ENCODE peak calls at places on chromosomes 5 and 9, in six cellular contexts. J is A549, U is kidney, I is tibial nerve, H is ovary, B is pancreas. P is an unnamed sample. For H3K9me3, the result is how much of the 10 kb centered on the place peaks cover.

GRCh38 chr5:129629581-129629980 is 118.3 kb upstream of the MINAR2 start:
- DNase-seq in J (no peak), U (no peak), I (no peak), H (no peak), B (no peak), P (no peak)

GRCh38 chr9:96856363-96857286 is 2.3 kb upstream of the ZNF782 start:
- DNase-seq in J (no peak), U (peak), I (no peak), H (peak), B (peak), P (peak)

GRCh38 chr5:67998709-67999251 is 216.8 kb upstream of the PIK3R1 start:
- DNase-seq in J (no peak), U (peak), I (no peak), H (no peak), B (peak), P (no peak)

GRCh38 chr9:27602107-27602836 is 29.0 kb upstream of the C9orf72 start:
- DNase-seq in J (no peak), U (no peak), I (no peak), H (no peak), B (no peak), P (no peak)

GRCh38 chr5:68467791-68468190 is 252.2 kb downstream of the PIK3R1 start:
- DNase-seq in J (no peak), U (no peak), I (no peak), H (no peak), B (no peak), P (no peak)

GRCh38 chr9:118529624-118530214 is 825.5 kb downstream of the TLR4 start:
- DNase-seq in J (no peak), U (no peak), I (no peak), H (no peak), B (no peak), P (no peak)

GRCh38 chr5:73818357-73818756 is 192.4 kb downstream of the ARHGEF28 start:
- DNase-seq in J (no peak), U (no peak), I (no peak), H (no peak), B (no peak), P (no peak)

GRCh38 chr9:72477862-72478564 is 43.4 kb upstream of the TMC1 start:
- DNase-seq in J (peak), U (no peak), I (no peak), H (no peak), B (peak), P (no peak)

GRCh38 chr5:59592101-59592500 is 301.4 kb downstream of the PDE4D start:
- DNase-seq in J (no peak), U (no peak), I (no peak), H (no peak), B (no peak), P (no peak)

GRCh38 chr5:91245871-91246270 is 137.2 kb downstream of the ARRDC3 start:
- DNase-seq in J (no peak), U (no peak), I (no peak), H (no peak), B (no peak), P (no peak)

GRCh38 chr5:59798862-59799667 is 94.5 kb downstream of the PDE4D start:
- DNase-seq in J (no peak), U (no peak), I (no peak), H (no peak), B (no peak), P (no peak)

GRCh38 chr5:307794-308579 is 13.5 kb upstream of the AHRR start:
- DNase-seq in J (no peak), U (peak), I (no peak), H (no peak), B (no peak), P (no peak)

GRCh38 chr9:136014928-136015633 is 53.9 kb upstream of the UBAC1 start:
- DNase-seq in J (no peak), U (peak), I (no peak), H (no peak), B (no peak), P (no peak)

GRCh38 chr5:149434162-149435014 is 55.3 kb upstream of the IL17B start:
- DNase-seq in J (peak), U (no peak), I (peak), H (no peak), B (no peak), P (peak)

GRCh38 chr5:96927008-96927407 is 8.9 kb upstream of the LNPEP start:
- DNase-seq in J (no peak), U (no peak), I (no peak), H (no peak), B (no peak), P (no peak)

GRCh38 chr9:63816742-63817621 is 1468.0 kb downstream of the FOXD4L5 start:
- DNase-seq in J (no peak), U (peak), I (peak), H (peak), B (peak), P (peak)

GRCh38 chr5:140114341-140115185 is 654 bp downstream of the PURA start:
- DNase-seq in J (peak), U (peak), I (peak), H (peak), B (peak), P (peak)

GRCh38 chr5:32000726-32001125 is 173.4 kb downstream of the GOLPH3 start:
- DNase-seq in J (no peak), U (no peak), I (no peak), H (no peak), B (no peak), P (no peak)

GRCh38 chr9:83047839-83048775 is 14.8 kb downstream of the RASEF start:
- DNase-seq in J (peak), U (no peak), I (no peak), H (no peak), B (peak), P (no peak)

GRCh38 chr9:69207503-69207902 is 33.4 kb downstream of the TJP2 start:
- DNase-seq in J (no peak), U (no peak), I (no peak), H (no peak), B (no peak), P (no peak)

GRCh38 chr5:61019642-61020041 is 74.6 kb downstream of the NDUFAF2 start:
- DNase-seq in J (no peak), U (no peak), I (no peak), H (no peak), B (no peak), P (no peak)

GRCh38 chr5:530001-530400 is 5.8 kb upstream of the SLC9A3 start:
- DNase-seq in J (no peak), U (no peak), I (no peak), H (no peak), B (no peak), P (no peak)

GRCh38 chr5:141349917-141350619 is at the start of gene PCDHGB1:
- DNase-seq in J (peak), U (no peak), I (no peak), H (peak), B (no peak), P (no peak)
- H3K9me3 ChIP-seq in J (under half), U (under half), I (half or more), H (under half), B (under half), P (under half)

GRCh38 chr9:114592356-114592755 is 4.8 kb downstream of the ATP6V1G1 start:
- DNase-seq in J (no peak), U (no peak), I (no peak), H (no peak), B (no peak), P (peak)
- TF ChIP-seq CTCF in J (no peak), U (peak), I (no peak), H (no peak), B (no peak), P (peak)

DNA sequence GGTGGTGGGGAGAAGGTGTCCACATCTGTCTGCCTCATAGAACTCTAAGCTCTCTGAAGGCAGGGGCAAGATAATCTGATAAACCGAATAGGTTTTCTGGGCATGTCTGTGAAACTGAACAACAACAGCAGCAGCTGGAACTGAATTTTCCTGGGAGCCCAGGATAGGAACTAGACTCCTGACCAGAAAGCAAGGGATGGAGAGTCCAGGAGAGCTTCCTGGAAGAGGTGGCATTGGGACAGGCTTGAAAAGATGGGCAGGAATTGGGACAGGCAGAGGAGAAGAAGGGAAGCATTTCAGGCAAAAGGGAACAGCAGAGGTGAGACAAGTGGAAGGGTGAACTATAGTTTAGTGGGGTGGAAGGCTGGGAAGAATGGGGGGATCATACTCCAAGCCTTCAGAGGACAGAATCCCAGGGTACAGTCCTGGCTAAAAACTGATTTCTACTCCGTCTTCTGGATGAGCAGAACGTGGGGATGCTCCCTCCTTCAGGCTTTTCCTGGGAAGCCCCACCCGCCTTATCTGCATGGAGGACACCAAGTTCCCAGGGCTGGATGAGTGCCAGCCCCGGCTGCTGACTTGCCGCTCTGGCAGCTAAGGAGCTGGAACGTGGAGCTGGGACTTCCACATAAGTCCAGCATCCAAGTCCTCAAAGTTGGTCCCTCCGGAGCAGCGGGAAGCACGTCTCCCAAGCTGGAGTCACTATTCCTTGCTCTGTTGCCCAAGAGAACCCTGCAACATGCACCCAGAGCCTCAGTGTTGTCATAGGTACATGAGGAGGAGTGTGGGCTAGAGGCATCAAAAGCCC is 13.9 kb upstream of the KIF12 start:
- DNase-seq in J (no peak), U (peak), I (peak), H (peak), B (no peak), P (no peak)
- H3K27ac ChIP-seq in J (peak), U (no peak), I (peak), H (no peak), B (no peak), P (no peak)

GRCh38 chr5:65943771-65944170 is 17.4 kb downstream of the ERBIN start:
- DNase-seq in J (no peak), U (no peak), I (no peak), H (no peak), B (no peak), P (no peak)

GRCh38 chr5:65946198-65946745 is 19.9 kb downstream of the ERBIN start:
- DNase-seq in J (no peak), U (no peak), I (no peak), H (no peak), B (no peak), P (no peak)

GRCh38 chr5:65951330-65951729 is 25.0 kb downstream of the ERBIN start:
- DNase-seq in J (no peak), U (no peak), I (no peak), H (no peak), B (no peak), P (no peak)

GRCh38 chr5:65952259-65952658 is 25.9 kb downstream of the ERBIN start:
- DNase-seq in J (no peak), U (no peak), I (no peak), H (no peak), B (no peak), P (no peak)

DNA sequence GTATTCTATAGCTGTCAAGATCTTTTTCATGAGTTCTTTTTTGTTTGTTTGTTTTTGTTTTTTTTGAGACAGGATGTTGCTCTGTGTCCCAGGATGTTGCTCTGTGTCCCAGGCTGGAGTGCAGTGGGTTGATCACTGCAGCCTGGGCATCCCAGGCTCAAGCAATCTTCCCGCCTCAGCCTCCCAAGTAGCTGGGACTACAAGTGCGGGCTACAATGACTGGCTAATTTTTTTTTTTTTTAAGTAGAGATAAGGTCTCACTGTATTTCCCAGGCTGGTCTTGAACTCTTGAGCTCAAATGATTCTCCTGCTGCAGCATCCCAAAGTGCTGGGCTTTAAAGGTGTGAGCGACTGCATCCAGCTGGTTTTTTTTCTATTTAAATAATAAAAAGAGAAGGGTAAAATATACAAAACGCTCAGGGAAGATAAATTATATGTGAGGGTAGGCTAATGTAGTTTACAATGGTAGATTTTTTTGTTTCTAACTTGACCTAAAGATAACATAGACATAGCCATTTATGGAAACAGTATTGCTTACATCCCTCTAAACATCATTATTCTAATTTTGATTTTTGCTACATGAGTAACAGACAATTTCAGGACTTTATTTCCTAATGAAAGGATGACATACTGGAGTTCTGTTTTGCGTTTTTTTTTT is 21.9 kb downstream of the ERBIN start:
- DNase-seq in J (no peak), U (no peak), I (no peak), H (no peak), B (no peak), P (no peak)
- H3K9me3 ChIP-seq in J (under half), U (under half), I (under half), H (under half), B (under half), P (under half)

DNA sequence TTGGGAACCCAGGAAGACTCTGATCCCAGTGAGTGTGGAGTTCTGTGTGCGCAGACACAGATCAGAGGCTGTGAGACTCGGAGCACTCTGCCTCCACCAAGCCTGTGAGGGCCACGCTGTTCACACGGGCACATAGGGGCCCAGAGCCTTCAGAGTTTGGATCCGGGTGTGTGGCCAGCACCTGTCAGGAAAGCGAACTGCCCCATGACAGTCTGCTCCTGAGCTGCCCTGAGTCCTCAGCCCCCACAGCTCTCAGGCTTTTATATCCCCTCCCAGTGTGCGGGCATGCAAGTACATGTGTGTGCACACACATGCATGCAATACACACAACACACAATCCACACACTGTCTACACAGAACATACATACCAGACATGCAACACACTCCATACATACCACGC is 161.8 kb upstream of the IRX2 start:
- DNase-seq in J (no peak), U (no peak), I (no peak), H (no peak), B (no peak), P (no peak)
- TF ChIP-seq CTCF in J (no peak), U (no peak), I (no peak), H (no peak), B (no peak), P (no peak)

DNA sequence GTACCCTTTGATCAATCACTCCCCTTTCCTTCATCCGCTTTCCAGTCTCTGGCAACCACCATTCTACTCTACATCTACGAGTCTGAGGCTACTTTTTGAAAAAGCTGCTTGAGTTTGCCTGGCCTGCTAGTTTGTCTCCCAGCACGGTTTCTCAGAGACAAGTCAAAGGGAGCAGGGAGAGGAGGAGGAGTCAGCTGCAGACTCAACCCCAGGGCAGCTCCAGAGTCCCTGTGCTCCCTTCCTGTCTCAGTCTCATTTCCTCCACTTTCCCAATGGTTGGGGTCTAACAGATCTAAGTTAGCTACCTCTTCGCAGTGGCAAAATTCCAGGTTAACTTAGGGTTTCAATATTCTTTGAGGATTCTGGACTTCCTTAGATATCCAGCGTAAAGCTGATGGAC is 80.0 kb upstream of the PCA3 start:
- DNase-seq in J (no peak), U (no peak), I (no peak), H (no peak), B (no peak), P (no peak)
- H3K27ac ChIP-seq in J (no peak), U (no peak), I (no peak), H (no peak), B (no peak), P (no peak)

DNA sequence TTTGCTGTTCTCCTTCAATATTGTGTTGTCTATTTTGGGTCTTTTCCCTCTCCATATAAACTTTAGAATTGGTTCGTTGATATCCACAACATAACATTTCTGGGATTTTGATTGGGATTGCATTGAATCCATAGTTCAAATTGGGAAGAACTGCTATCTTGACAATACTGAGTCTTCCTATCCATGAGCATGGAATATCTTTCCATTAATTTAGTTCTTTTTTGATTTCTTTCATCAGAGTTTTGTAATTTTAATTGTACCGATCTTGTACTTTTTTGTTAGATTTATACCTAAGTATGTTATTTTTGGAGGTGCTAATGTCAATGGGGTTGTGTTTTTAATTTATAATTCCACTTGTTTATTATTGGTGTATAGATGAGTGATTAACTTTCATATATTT is 135.1 kb downstream of the NR3C1 start:
- DNase-seq in J (no peak), U (no peak), I (no peak), H (no peak), B (no peak), P (no peak)
- H3K9me3 ChIP-seq in J (under half), U (under half), I (under half), H (under half), B (under half), P (under half)

GRCh38 chr9:94135222-94135621 is 51.0 kb downstream of the PTPDC1 start:
- DNase-seq in J (no peak), U (no peak), I (peak), H (no peak), B (no peak), P (no peak)
- TF ChIP-seq CTCF in J (no peak), U (no peak), I (peak), H (no peak), B (no peak), P (no peak)

GRCh38 chr5:172747471-172747870 is 23.5 kb downstream of the DUSP1 start:
- DNase-seq in J (no peak), U (no peak), I (no peak), H (no peak), B (no peak), P (no peak)
- H3K27ac ChIP-seq in J (no peak), U (peak), I (no peak), H (no peak), B (no peak), P (no peak)

DNA sequence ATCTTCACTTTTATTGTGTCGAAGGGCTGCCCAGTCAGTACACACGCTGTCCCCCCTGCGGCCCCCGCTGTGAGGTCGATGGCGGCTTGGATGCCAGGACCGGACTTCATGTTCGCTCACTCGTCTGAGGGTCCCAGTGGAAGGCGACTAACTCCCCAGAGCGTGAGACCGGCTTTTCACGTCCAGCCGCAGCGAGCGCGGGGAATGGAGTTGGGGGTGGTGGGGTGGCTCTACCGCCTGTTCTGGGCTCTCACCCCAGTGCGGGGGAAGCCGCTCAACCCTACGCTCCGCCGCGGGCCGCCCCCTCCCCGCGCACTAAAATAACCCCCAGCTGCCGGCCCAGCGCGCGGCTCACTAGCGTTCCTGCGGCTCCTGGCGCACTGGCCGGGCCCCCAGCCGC is at the start of gene SLC25A2:
- DNase-seq in J (no peak), U (no peak), I (no peak), H (no peak), B (no peak), P (no peak)
- H3K9me3 ChIP-seq in J (half or more), U (half or more), I (half or more), H (under half), B (under half), P (half or more)

P was measured in CD4-positive, alpha-beta T cell.